ENCODE peak calls at places on chromosomes 6 and 20, in four cellular contexts. One of them, this sample, is unnamed.

GRCh38 chr6:99521557-99522286 is 6.5 kb upstream of the USP45 start:
- DNase-seq in right lobe of liver: no peak
- DNase-seq in left lung: no peak
- DNase-seq in heart right ventricle: peak; percentile 15
- DNase-seq in this sample: no peak

GRCh38 chr6:11805259-11806053 is 26.9 kb upstream of the ADTRP start:
- DNase-seq in right lobe of liver: no peak
- DNase-seq in left lung: no peak
- DNase-seq in heart right ventricle: no peak
- DNase-seq in this sample: no peak

GRCh38 chr6:7438011-7438410 is 48.4 kb downstream of the RIOK1 start:
- DNase-seq in right lobe of liver: no peak
- DNase-seq in left lung: no peak
- DNase-seq in heart right ventricle: no peak
- DNase-seq in this sample: no peak

GRCh38 chr6:111566873-111567517 is 38.7 kb downstream of the TRAF3IP2 start:
- DNase-seq in right lobe of liver: no peak
- DNase-seq in left lung: no peak
- DNase-seq in heart right ventricle: no peak
- DNase-seq in this sample: peak; percentile 69

GRCh38 chr20:728022-728944 is 40.0 kb downstream of the SLC52A3 start:
- DNase-seq in right lobe of liver: peak; percentile 63
- DNase-seq in left lung: peak; percentile 84
- DNase-seq in heart right ventricle: peak; percentile 66
- DNase-seq in this sample: peak; percentile 76

GRCh38 chr6:161354241-161354840 is 80.5 kb upstream of the AGPAT4 start:
- DNase-seq in right lobe of liver: no peak
- DNase-seq in left lung: no peak
- DNase-seq in heart right ventricle: no peak
- DNase-seq in this sample: no peak

GRCh38 chr20:35174458-35175216 is 2.8 kb downstream of the PROCR start:
- DNase-seq in right lobe of liver: peak; percentile 91
- DNase-seq in left lung: no peak
- DNase-seq in heart right ventricle: peak; percentile 23
- DNase-seq in this sample: no peak

GRCh38 chr6:21664263-21665081 is 70.9 kb downstream of the SOX4 start:
- DNase-seq in right lobe of liver: no peak
- DNase-seq in left lung: peak; percentile 76
- DNase-seq in heart right ventricle: peak; percentile 36
- DNase-seq in this sample: peak; percentile 72

GRCh38 chr20:16760431-16761304 is 12.5 kb downstream of the OTOR start:
- DNase-seq in right lobe of liver: no peak
- DNase-seq in left lung: no peak
- DNase-seq in heart right ventricle: no peak
- DNase-seq in this sample: no peak

GRCh38 chr6:108675226-108676160 is 114.8 kb downstream of the FOXO3 start:
- DNase-seq in right lobe of liver: no peak
- DNase-seq in left lung: no peak
- DNase-seq in heart right ventricle: no peak
- DNase-seq in this sample: no peak

GRCh38 chr6:72554761-72555221 is 67.1 kb upstream of the KCNQ5 start:
- DNase-seq in right lobe of liver: no peak
- DNase-seq in left lung: no peak
- DNase-seq in heart right ventricle: no peak
- DNase-seq in this sample: no peak

GRCh38 chr6:111377558-111378120 is 105.4 kb downstream of the REV3L start:
- DNase-seq in right lobe of liver: no peak
- DNase-seq in left lung: no peak
- DNase-seq in heart right ventricle: no peak
- DNase-seq in this sample: no peak

GRCh38 chr6:139801571-139802321 is 427.3 kb upstream of the CITED2 start:
- DNase-seq in right lobe of liver: no peak
- DNase-seq in left lung: no peak
- DNase-seq in heart right ventricle: no peak
- DNase-seq in this sample: no peak

GRCh38 chr6:122798099-122798641 is 9.1 kb downstream of the SMPDL3A start:
- DNase-seq in right lobe of liver: peak; percentile 80
- DNase-seq in left lung: no peak
- DNase-seq in heart right ventricle: no peak
- DNase-seq in this sample: peak; percentile 64

GRCh38 chr6:113083947-113084346 is 736.8 kb downstream of the RFPL4B start:
- DNase-seq in right lobe of liver: no peak
- DNase-seq in left lung: no peak
- DNase-seq in heart right ventricle: no peak
- DNase-seq in this sample: no peak

GRCh38 chr20:4401601-4402000 is 320.1 kb upstream of the PRND start:
- DNase-seq in right lobe of liver: no peak
- DNase-seq in left lung: no peak
- DNase-seq in heart right ventricle: no peak
- DNase-seq in this sample: no peak

GRCh38 chr6:121627761-121628160 is 192.3 kb downstream of the GJA1 start:
- DNase-seq in right lobe of liver: peak; percentile 56
- DNase-seq in left lung: no peak
- DNase-seq in heart right ventricle: no peak
- DNase-seq in this sample: no peak

GRCh38 chr20:47492284-47492683 is 9.4 kb upstream of the NCOA3 start:
- DNase-seq in right lobe of liver: no peak
- DNase-seq in left lung: no peak
- DNase-seq in heart right ventricle: no peak
- DNase-seq in this sample: no peak

GRCh38 chr6:166456360-166457156 is 73.8 kb upstream of the MPC1 start:
- DNase-seq in right lobe of liver: no peak
- DNase-seq in left lung: no peak
- DNase-seq in heart right ventricle: no peak
- DNase-seq in this sample: no peak

GRCh38 chr6:149964243-149965190 is 774 bp downstream of the ULBP1 start:
- DNase-seq in right lobe of liver: no peak
- DNase-seq in left lung: no peak
- DNase-seq in heart right ventricle: no peak
- DNase-seq in this sample: no peak

GRCh38 chr20:19251958-19252669 is 39.7 kb downstream of the SLC24A3 start:
- DNase-seq in right lobe of liver: no peak
- DNase-seq in left lung: no peak
- DNase-seq in heart right ventricle: no peak
- DNase-seq in this sample: no peak

GRCh38 chr6:26087284-26088115 is at the start of gene HFE:
- DNase-seq in right lobe of liver: peak; percentile 78
- DNase-seq in left lung: peak; percentile 87
- DNase-seq in heart right ventricle: peak; percentile 61
- DNase-seq in this sample: peak; percentile 79

GRCh38 chr20:49602370-49603208 is 34.7 kb upstream of the PTGIS start:
- DNase-seq in right lobe of liver: no peak
- DNase-seq in left lung: no peak
- DNase-seq in heart right ventricle: no peak
- DNase-seq in this sample: no peak

DNA sequence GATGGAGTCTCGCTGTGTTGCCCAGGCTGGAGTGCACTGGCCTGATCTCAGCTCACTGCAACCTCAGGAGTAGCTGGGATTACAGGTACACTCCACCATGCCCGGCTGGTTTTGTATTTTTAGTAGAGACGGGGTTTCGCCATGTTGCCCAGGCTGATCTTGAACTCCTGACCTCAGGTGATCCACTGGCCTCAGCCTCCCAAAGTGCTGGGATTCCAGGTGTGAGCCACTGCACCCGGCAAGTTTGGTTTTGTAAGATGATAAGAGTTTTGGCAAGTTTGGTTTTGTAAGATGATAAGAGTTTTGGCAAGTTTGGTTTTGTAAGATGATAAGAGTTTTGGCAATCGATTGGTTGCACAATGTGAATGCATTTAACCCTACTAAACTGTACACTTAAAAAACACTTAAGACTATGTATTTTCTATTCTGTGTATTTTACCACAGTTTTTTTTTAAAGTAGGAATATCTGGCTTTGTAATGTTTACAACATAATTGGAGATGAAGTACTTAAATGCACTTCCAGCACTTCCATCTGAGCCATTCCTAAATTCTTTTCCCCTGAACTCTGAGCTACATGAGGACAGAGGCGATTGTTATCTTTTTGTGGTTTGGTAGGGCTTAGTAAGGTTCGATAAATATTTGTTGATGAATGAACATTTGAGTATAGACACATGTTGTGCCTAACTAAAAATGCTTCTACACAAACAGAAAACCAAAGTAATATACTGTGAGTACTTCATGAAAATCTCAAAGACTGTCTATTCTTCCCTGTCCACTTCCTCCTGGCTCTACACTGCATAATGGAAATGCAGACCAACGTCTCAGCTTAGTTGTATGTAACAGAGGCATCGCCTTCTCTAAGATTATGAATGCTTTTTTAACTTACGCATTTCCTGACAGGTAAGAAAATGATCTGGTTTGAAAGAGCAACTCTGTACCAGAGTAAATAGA is 18.8 kb downstream of the SAMHD1 start:
- DNase-seq in right lobe of liver: no peak
- DNase-seq in left lung: no peak
- DNase-seq in heart right ventricle: no peak
- DNase-seq in this sample: peak; percentile 53
- H3K36me3 ChIP-seq in right lobe of liver: peaks cover 19% of the 10 kb centered on the region
- H3K36me3 ChIP-seq in left lung: no peaks in the 10 kb centered on the region
- H3K36me3 ChIP-seq in heart right ventricle: peaks cover 7% of the 10 kb centered on the region
- H3K36me3 ChIP-seq in this sample: peaks cover 84% of the 10 kb centered on the region

DNA sequence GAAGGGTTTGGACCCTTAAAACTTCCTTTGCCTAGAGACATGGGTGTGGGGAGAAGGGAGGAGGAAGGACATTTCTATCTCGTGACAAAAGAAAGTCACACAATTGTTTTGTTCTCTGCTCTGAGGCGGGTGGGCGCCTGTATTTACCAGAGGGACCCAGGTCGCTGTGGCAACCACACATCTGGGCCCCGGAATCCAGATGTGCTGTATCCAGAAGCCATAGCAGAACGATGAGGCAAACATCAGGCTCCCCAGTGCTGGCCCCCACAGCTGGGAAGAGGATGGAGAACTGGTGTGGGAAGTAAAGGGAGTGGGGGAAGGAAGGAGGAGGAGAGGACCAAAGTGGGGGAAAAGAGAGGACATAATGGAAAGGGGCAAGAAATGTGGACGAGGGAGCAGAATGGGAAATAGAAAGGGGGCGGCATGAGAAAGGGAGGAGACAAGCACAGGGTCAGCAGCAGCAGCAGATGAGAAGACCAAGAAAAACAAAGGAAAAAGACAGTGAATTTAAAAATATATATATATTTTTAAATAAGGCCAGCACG is 3.4 kb upstream of the TNXB start:
- DNase-seq in right lobe of liver: no peak
- DNase-seq in left lung: no peak
- DNase-seq in heart right ventricle: peak; percentile 50
- DNase-seq in this sample: no peak
- H3K36me3 ChIP-seq in right lobe of liver: peaks cover 2% of the 10 kb centered on the region
- H3K36me3 ChIP-seq in left lung: no peaks in the 10 kb centered on the region
- H3K36me3 ChIP-seq in heart right ventricle: no peaks in the 10 kb centered on the region
- H3K36me3 ChIP-seq in this sample: peaks cover 21% of the 10 kb centered on the region

GRCh38 chr20:20500312-20500711 is 132.4 kb downstream of the INSM1 start:
- DNase-seq in right lobe of liver: no peak
- DNase-seq in left lung: no peak
- DNase-seq in heart right ventricle: no peak
- DNase-seq in this sample: no peak

GRCh38 chr20:20497242-20497985 is 129.5 kb downstream of the INSM1 start:
- DNase-seq in right lobe of liver: no peak
- DNase-seq in left lung: no peak
- DNase-seq in heart right ventricle: no peak
- DNase-seq in this sample: no peak

GRCh38 chr20:20495719-20496474 is 128.0 kb downstream of the INSM1 start:
- DNase-seq in right lobe of liver: no peak
- DNase-seq in left lung: no peak
- DNase-seq in heart right ventricle: no peak
- DNase-seq in this sample: no peak

GRCh38 chr20:20499469-20499868 is 131.6 kb downstream of the INSM1 start:
- DNase-seq in right lobe of liver: no peak
- DNase-seq in left lung: no peak
- DNase-seq in heart right ventricle: no peak
- DNase-seq in this sample: no peak

GRCh38 chr20:20498081-20498861 is 130.4 kb downstream of the INSM1 start:
- DNase-seq in right lobe of liver: no peak
- DNase-seq in left lung: no peak
- DNase-seq in heart right ventricle: no peak
- DNase-seq in this sample: no peak
- H3K36me3 ChIP-seq in right lobe of liver: peaks cover 10% of the 10 kb centered on the region
- H3K36me3 ChIP-seq in left lung: no peaks in the 10 kb centered on the region
- H3K36me3 ChIP-seq in heart right ventricle: no peaks in the 10 kb centered on the region
- H3K36me3 ChIP-seq in this sample: peaks cover 94% of the 10 kb centered on the region

DNA sequence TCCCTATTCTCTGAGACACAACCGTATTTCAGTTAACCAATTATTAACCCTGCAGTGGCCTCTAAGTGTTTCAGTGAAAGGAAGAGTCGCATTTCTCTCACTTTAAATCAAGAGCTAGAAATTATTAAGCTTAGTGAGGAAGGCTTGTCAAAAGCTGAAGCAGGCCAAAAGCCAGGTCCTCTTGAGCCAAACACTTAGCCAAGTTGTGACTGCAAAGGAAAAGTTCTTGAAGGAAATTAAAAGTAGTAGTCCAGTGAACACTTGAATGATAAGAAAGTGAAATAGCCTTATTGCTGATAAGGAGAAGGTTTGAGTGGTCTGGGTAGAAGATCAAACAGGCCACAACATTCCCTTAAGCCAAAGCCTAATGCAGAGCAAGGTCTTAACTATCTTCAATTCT is 58.3 kb downstream of the SNX9 start:
- DNase-seq in right lobe of liver: no peak
- DNase-seq in left lung: no peak
- DNase-seq in heart right ventricle: no peak
- DNase-seq in this sample: no peak
- H3K36me3 ChIP-seq in right lobe of liver: peaks cover 1% of the 10 kb centered on the region
- H3K36me3 ChIP-seq in left lung: no peaks in the 10 kb centered on the region
- H3K36me3 ChIP-seq in heart right ventricle: no peaks in the 10 kb centered on the region
- H3K36me3 ChIP-seq in this sample: peaks cover 6% of the 10 kb centered on the region

DNA sequence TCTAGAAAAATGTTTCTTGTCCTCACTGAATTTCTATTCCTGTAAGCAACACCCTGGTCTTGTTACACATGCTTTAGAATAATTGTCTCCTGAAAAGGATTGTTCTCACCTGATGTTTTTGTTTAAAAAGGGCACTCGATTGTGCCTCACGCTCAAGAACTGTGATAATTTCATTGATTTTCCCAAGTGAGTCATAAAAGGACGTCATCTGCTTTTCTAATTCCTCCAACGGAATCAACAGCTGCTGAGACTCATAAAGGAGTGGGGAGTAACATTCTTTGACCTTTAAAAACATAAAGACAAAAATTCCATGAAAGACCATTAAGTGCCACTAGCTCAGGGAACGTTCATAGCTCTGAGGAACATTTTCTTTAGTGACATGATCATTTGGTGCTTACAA is 178.5 kb downstream of the SYNE1 start:
- DNase-seq in right lobe of liver: no peak
- DNase-seq in left lung: no peak
- DNase-seq in heart right ventricle: no peak
- DNase-seq in this sample: no peak
- H3K36me3 ChIP-seq in right lobe of liver: no peaks in the 10 kb centered on the region
- H3K36me3 ChIP-seq in left lung: no peaks in the 10 kb centered on the region
- H3K36me3 ChIP-seq in heart right ventricle: no peaks in the 10 kb centered on the region
- H3K36me3 ChIP-seq in this sample: no peaks in the 10 kb centered on the region